ENCODE peak calls at places on chromosomes 4 and X, in four cellular contexts. C is H9, U is mesendoderm, T is IMR-90. A is an unnamed sample.

GRCh38 chr4:78320353-78320935 is 231.1 kb upstream of the ANXA3 start:
- DNase-seq in C (no peak), U (no peak), T (no peak), A (no peak)

GRCh38 chr4:75696036-75696435 is 22.8 kb upstream of the G3BP2 start:
- DNase-seq in T (no peak), C (no peak), U (no peak), A (no peak)

GRCh38 chr4:88341227-88342192 is 37.1 kb upstream of the HERC6 start:
- DNase-seq in C (no peak), T (peak), U (no peak), A (peak)

GRCh38 chr4:32499176-32499575 is 1779.0 kb downstream of the PCDH7 start:
- DNase-seq in C (no peak), U (no peak), T (no peak), A (no peak)

GRCh38 chr4:89797117-89797516 is 39.8 kb downstream of the SNCA start:
- DNase-seq in C (no peak), T (peak), U (no peak), A (no peak)

GRCh38 chr4:3414421-3415279 is 27.1 kb upstream of the HGFAC start:
- DNase-seq in C (peak), U (no peak), T (no peak), A (no peak)

GRCh38 chr4:11418610-11419009 is 10.1 kb downstream of the HS3ST1 start:
- DNase-seq in C (no peak), U (peak), T (peak), A (no peak)

GRCh38 chr4:1628892-1629703 is 55.0 kb downstream of the FAM53A start:
- DNase-seq in T (peak), U (peak), C (peak), A (no peak)

GRCh38 chrX:40031861-40032422 is 65.8 kb downstream of the BCOR start:
- DNase-seq in U (peak), T (no peak), C (no peak), A (no peak)

GRCh38 chrX:40040686-40041461 is 56.9 kb downstream of the BCOR start:
- DNase-seq in C (no peak), T (no peak), U (peak), A (no peak)

GRCh38 chrX:40037367-40037766 is 60.4 kb downstream of the BCOR start:
- DNase-seq in U (no peak), C (no peak), T (no peak), A (no peak)

GRCh38 chrX:40039887-40040286 is 57.9 kb downstream of the BCOR start:
- DNase-seq in C (no peak), U (no peak), T (no peak), A (no peak)

DNA sequence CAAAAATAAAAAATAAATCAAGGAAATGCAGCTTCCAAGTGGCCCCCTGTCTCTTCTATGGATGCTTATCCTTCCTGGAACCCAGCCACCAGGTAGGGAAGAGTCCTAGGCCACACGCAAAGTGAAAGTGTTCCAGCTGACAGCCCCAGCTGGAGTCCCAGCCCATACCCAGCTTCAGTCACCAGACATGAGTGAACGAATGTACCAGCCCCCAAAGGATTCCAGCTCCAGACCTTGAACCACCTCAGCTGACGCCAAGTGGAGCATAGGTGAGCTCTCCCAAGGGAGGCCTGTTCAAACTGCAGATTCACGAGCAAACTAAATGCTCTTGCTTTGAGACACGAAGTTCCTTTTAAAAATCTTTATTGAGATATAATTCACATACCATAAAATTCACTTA is 62.0 kb downstream of the BCOR start:
- DNase-seq in T (no peak), U (no peak), C (no peak), A (no peak)
- H3K56ac ChIP-seq in T (no peak), U (no peak), C (no peak), A (no peak)

GRCh38 chrX:16100673-16101072 is 22.7 kb upstream of the GRPR start:
- DNase-seq in C (no peak), T (no peak), U (peak), A (no peak)

GRCh38 chrX:16101581-16101980 is 21.8 kb upstream of the GRPR start:
- DNase-seq in U (peak), T (no peak), C (no peak), A (no peak)

DNA sequence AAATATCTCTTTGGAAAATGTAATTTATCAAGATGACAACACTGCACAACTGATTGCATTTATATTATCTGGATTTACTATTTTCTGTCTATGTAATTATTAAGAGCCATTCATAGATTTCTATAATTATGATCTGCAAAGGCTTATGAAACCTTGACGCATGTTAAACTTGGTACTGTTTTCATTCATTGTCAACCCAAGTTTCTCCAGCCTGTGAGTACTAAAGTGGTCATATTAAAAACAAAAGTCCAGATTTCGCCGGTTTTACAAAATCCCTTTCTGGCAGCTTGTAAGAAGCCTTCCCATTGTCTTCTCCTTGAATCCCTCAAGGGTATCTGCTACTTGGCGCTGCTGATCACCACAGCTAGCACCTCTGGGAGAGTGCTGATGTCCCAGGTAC is 19.7 kb upstream of the GRPR start:
- DNase-seq in C (no peak), U (no peak), T (no peak), A (no peak)
- H3K9ac ChIP-seq in C (no peak), U (no peak), T (no peak), A (no peak)

GRCh38 chr4:100811046-100811445 is 293.2 kb upstream of the EMCN start:
- DNase-seq in C (no peak), U (no peak), T (no peak), A (peak)

GRCh38 chr4:100819505-100819904 is 301.7 kb upstream of the EMCN start:
- DNase-seq in U (no peak), T (no peak), C (no peak), A (no peak)

GRCh38 chr4:100820249-100820648 is 302.4 kb upstream of the EMCN start:
- DNase-seq in T (no peak), U (no peak), C (no peak), A (no peak)

DNA sequence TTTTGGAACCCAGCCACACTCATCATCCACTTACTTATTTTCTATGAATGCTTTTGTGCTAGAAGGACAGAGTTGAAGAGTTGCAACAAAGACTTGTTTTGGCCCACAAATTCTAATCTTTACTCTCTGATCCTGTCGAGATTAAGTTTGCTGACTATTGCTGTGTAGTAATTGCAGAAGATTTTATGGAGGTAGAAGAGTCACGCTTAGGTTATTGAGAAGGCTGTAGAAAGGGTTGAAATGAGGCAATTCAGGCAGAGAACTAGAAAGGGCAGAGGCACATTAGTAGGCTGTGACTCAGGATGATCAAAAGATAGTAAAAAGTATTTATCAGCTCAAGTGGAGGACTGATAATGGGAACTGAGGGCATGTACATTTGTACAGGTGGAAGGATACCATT is 298.8 kb upstream of the EMCN start:
- DNase-seq in U (no peak), T (no peak), C (no peak), A (no peak)
- H3K56ac ChIP-seq in U (no peak), T (no peak), C (no peak), A (no peak)

GRCh38 chrX:2782171-2782570 is 30.3 kb downstream of the XG start:
- DNase-seq in C (no peak), T (no peak), U (no peak), A (no peak)
- H3K9ac ChIP-seq in C (no peak), T (no peak), U (no peak), A (no peak)

GRCh38 chrX:134659761-134660160 is 1.5 kb upstream of the PLAC1 start:
- DNase-seq in C (no peak), U (no peak), T (peak), A (no peak)
- H3K56ac ChIP-seq in C (no peak), U (no peak), T (no peak), A (no peak)

DNA sequence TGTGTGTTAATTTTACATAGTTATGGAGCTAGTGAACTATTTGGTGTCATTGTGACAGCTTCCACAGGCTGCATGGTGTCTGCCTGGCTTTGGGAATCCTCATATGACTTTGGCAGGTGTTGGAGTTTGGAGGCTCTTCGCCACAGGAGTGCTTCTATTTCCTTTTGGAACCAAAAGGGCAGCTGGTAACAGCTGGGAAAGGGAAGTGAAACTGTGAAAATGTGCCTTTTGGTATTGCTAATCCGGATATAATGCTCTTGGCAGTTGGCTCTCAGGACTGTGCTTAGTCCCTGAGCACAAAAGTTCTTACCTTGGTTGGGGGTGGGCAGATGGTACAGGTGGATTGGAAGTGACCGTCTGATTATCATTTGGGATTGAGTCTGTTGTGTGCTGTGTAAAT is 18.1 kb downstream of the OFD1 start:
- DNase-seq in C (no peak), U (no peak), T (no peak), A (no peak)
- H3K9ac ChIP-seq in C (no peak), U (no peak), T (no peak), A (no peak)

GRCh38 chr4:163816494-163816893 is 322.0 kb downstream of the TMA16 start:
- DNase-seq in U (peak), C (no peak), T (no peak), A (no peak)
- H3K56ac ChIP-seq in U (no peak), C (no peak), T (no peak), A (no peak)

DNA sequence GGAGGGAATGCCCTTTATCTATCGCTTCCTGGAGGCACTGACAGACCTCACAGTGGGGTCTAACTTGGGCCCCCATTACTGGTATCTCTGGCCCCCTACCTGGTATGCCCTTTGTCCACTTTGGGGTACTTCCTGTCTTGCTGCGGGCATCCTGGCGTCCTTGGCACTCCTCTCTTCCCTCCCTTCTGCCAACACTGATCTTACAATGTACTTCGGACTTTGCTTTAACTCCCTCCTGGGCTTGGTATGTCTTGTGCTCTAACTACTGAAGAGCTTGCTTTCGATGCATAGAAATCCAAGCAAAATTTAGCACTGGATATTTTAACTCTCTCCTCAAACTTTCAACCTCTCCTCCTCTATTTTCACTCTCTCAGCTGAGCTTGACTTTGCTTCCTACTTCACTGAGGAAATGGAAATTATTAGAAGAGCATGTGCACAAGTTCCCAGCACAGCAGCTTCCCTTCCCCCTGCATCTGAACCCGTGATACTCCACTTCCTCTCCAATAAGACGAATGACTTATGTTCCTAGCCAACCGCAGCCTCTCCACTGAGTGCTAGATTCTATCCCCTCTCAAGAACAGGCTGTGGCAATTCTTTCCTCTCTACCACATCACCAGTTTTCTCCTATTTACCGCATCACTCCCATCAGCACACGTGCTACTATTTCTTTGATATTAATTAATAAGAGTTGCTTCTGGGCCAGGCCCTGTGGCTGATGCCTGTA is 52.9 kb downstream of the SUPT20HL2 start:
- DNase-seq in C (no peak), U (no peak), T (peak), A (no peak)
- H3K9ac ChIP-seq in C (no peak), U (no peak), T (no peak), A (no peak)

GRCh38 chr4:126627255-126627654 is 1005.5 kb upstream of the INTU start:
- DNase-seq in T (peak), C (no peak), U (peak), A (no peak)
- H3K56ac ChIP-seq in T (no peak), C (no peak), U (no peak), A (no peak)

GRCh38 chr4:38161208-38162113 is 201.3 kb downstream of the PTTG2 start:
- DNase-seq in C (no peak), U (no peak), T (peak), A (no peak)
- H3K9ac ChIP-seq in C (no peak), U (no peak), T (no peak), A (no peak)